ENCODE peak calls at places on chromosome 1, in five cellular contexts. L is HepG2, Y is uterus, X is A549, Q is spleen. S is an unnamed sample.

GRCh38 chr1:54564312-54565112 is 16.5 kb downstream of the ACOT11 start:
- DNase-seq in L (no peak), Q (peak), X (no peak), Y (no peak), S (no peak)

GRCh38 chr1:226019550-226019949 is 20.4 kb upstream of the SDE2 start:
- DNase-seq in Q (no peak), L (no peak), Y (no peak), X (no peak), S (no peak)

GRCh38 chr1:6235302-6235680 is 473 bp downstream of the ICMT start:
- DNase-seq in Y (no peak), Q (no peak), X (no peak), L (no peak), S (no peak)

GRCh38 chr1:196063307-196063706 is 544.9 kb downstream of the KCNT2 start:
- DNase-seq in Q (no peak), X (no peak), L (no peak), Y (no peak), S (no peak)

GRCh38 chr1:67053535-67053784 is 488 bp downstream of the SLC35D1 start:
- DNase-seq in Y (no peak), Q (no peak), L (peak), X (peak), S (no peak)

GRCh38 chr1:28926629-28927441 is 12.5 kb downstream of the EPB41 start:
- DNase-seq in L (peak), X (no peak), Y (no peak), Q (no peak), S (no peak)

GRCh38 chr1:98761238-98761637 is 99.7 kb downstream of the SNX7 start:
- DNase-seq in L (peak), Y (no peak), Q (no peak), X (no peak), S (no peak)

GRCh38 chr1:210489491-210489890 is 160.8 kb downstream of the HHAT start:
- DNase-seq in Y (no peak), Q (no peak), L (no peak), X (no peak), S (no peak)

GRCh38 chr1:76585980-76586674 is 281.2 kb upstream of the ST6GALNAC5 start:
- DNase-seq in Y (no peak), L (no peak), X (no peak), Q (no peak), S (no peak)

GRCh38 chr1:161727343-161727924 is 6.1 kb downstream of the FCRLB start:
- DNase-seq in Q (no peak), L (no peak), X (no peak), Y (no peak), S (no peak)

GRCh38 chr1:163315773-163316374 is 5.9 kb upstream of the NUF2 start:
- DNase-seq in X (peak), L (peak), Q (no peak), Y (peak), S (no peak)

GRCh38 chr1:198655464-198656121 is 16.8 kb downstream of the PTPRC start:
- DNase-seq in X (no peak), L (no peak), Q (no peak), Y (no peak), S (no peak)

GRCh38 chr1:19747741-19748140 is 52.0 kb downstream of the TMCO4 start:
- DNase-seq in Q (no peak), Y (no peak), X (no peak), L (no peak), S (no peak)

GRCh38 chr1:91651671-91652071 is 151.0 kb downstream of the CDC7 start:
- DNase-seq in L (no peak), Q (no peak), X (no peak), Y (peak), S (peak)

GRCh38 chr1:20487236-20487590 is 1.2 kb upstream of the CAMK2N1 start:
- DNase-seq in Q (no peak), L (no peak), Y (no peak), X (no peak), S (no peak)

GRCh38 chr1:35808376-35809155 is 750 bp downstream of the AGO4 start:
- DNase-seq in Q (peak), L (peak), X (peak), Y (peak), S (no peak)

GRCh38 chr1:29962831-29963247 is 726.5 kb downstream of the PTPRU start:
- DNase-seq in Q (no peak), Y (no peak), X (no peak), L (no peak), S (no peak)

GRCh38 chr1:151832318-151832984 is 849 bp upstream of the RORC start:
- DNase-seq in Q (no peak), L (peak), Y (peak), X (no peak), S (no peak)

GRCh38 chr1:51469518-51469917 is 49.5 kb downstream of the EPS15 start:
- DNase-seq in L (no peak), Q (no peak), Y (no peak), X (no peak), S (no peak)
- H3K27ac ChIP-seq in L (no peak), Q (no peak), Y (no peak), X (no peak), S (no peak)

GRCh38 chr1:3652538-3653285 is 396 bp downstream of the TP73 start:
- DNase-seq in L (peak), X (no peak), Q (peak), Y (no peak), S (no peak)
- TF ChIP-seq POLR2A in L (no peak), X (no peak), Q (no peak), Y (no peak), S (no peak)

GRCh38 chr1:32870615-32871363 is at the start of gene FNDC5:
- DNase-seq in Y (no peak), L (no peak), X (no peak), Q (no peak), S (no peak)
- H3K4me3 ChIP-seq in Y (peak), L (peak), X (peak), Q (peak), S (peak)

GRCh38 chr1:109912873-109913272 is 2.2 kb downstream of the CSF1 start:
- DNase-seq in Q (no peak), X (no peak), Y (no peak), L (no peak), S (no peak)
- H3K27ac ChIP-seq in Q (peak), X (peak), Y (peak), L (no peak), S (peak)

DNA sequence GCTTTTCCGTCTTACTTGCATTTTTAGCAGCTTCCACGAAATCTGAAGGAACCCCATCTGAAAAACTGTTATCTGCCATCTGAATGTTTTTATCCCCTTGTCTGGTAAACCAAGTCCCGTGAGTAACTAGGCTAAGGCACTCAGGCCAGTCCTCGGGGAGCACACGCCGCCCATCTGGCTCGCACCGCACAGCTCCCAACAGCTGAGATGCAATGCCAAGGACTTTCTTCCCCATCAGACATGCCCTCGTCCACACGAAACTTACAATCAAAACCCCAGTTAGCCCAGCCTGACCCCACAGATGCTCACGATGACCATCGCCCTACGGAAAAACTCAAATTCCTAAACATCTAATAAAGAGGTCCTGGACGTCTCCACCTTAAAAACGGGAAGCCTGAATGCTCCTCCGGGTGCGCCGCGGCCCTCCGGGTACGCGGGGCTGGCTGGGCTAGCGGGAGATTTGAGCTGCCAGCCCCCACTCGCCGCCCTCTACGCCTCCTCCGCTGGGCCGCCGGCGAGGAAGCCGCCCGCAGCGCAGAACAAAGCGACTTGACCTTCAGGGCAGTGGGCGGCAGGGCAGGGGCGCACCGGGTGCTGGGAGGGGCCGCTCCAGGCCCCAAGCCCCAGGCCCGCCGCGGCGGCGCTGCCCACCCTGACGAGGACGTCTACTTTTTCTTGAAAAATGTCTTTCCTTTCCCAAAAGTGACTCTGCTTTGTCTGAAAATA is 36.6 kb downstream of the CD58 start:
- DNase-seq in Q (no peak), X (no peak), L (no peak), Y (no peak), S (no peak)
- TF ChIP-seq POLR2A in Q (no peak), X (no peak), L (no peak), Y (no peak), S (no peak)

GRCh38 chr1:214446772-214447556 is 104.4 kb downstream of the PTPN14 start:
- DNase-seq in Y (peak), Q (no peak), X (peak), L (peak), S (no peak)
- H3K4me3 ChIP-seq in Y (no peak), Q (no peak), X (peak), L (peak), S (no peak)

GRCh38 chr1:234617986-234618725 is 8.2 kb upstream of the IRF2BP2 start:
- DNase-seq in Q (no peak), Y (no peak), L (peak), X (no peak), S (no peak)
- H3K27ac ChIP-seq in Q (peak), Y (peak), L (peak), X (peak), S (peak)

GRCh38 chr1:32779242-32779641 is 37.9 kb downstream of the YARS1 start:
- DNase-seq in Q (no peak), L (no peak), Y (no peak), X (no peak), S (no peak)

GRCh38 chr1:32780005-32780404 is 37.2 kb downstream of the YARS1 start:
- DNase-seq in Q (no peak), X (no peak), L (no peak), Y (no peak), S (no peak)

GRCh38 chr1:32783851-32784250 is 33.3 kb downstream of the YARS1 start:
- DNase-seq in X (no peak), Q (no peak), L (no peak), Y (no peak), S (no peak)

GRCh38 chr1:32782086-32782485 is 35.1 kb downstream of the YARS1 start:
- DNase-seq in L (no peak), Q (no peak), X (no peak), Y (no peak), S (no peak)

GRCh38 chr1:32780628-32781267 is 36.4 kb downstream of the YARS1 start:
- DNase-seq in Y (no peak), Q (no peak), X (no peak), L (no peak), S (no peak)
- TF ChIP-seq POLR2A in Y (no peak), Q (no peak), X (no peak), L (no peak), S (no peak)